ENCODE peak calls at places on chromosomes 4 and X, in five cellular contexts. R, P, B, O and U are unnamed samples.

GRCh38 chrX:97637289-97637688 is 753.6 kb downstream of the RPA4 start:
- DNase-seq in R (no peak), P (no peak), B (no peak), O (no peak), U (no peak)

GRCh38 chr4:186134254-186134653 is 29.8 kb downstream of the FAM149A start:
- DNase-seq in R (no peak), P (no peak), B (no peak), O (peak; percentile 29), U (peak; percentile 74)

GRCh38 chrX:71098302-71098701 is 2.7 kb downstream of the FOXO4 start:
- DNase-seq in R (peak; percentile 60), P (peak; percentile 61), B (peak; percentile 44), O (peak; percentile 56), U (peak; percentile 65)

GRCh38 chr4:38695844-38696243 is 31.8 kb downstream of the KLF3 start:
- DNase-seq in R (no peak), P (no peak), B (no peak), O (no peak), U (no peak)

GRCh38 chrX:129961180-129962083 is 21.0 kb upstream of the BCORL1 start:
- DNase-seq in R (peak; percentile 75), P (no peak), B (peak; percentile 63), O (peak; percentile 78), U (peak; percentile 85)

GRCh38 chr4:93710101-93710846 is 118.3 kb upstream of the ATOH1 start:
- DNase-seq in R (no peak), P (peak; percentile 18), B (peak; percentile 31), O (no peak), U (peak; percentile 6)

GRCh38 chrX:154074199-154074598 is 23.3 kb downstream of the MECP2 start:
- DNase-seq in R (no peak), P (no peak), B (no peak), O (no peak), U (no peak)

GRCh38 chrX:78574306-78574705 is 84.8 kb downstream of the RTL3 start:
- DNase-seq in R (no peak), P (no peak), B (no peak), O (no peak), U (no peak)

GRCh38 chr4:140004580-140005314 is 149.2 kb downstream of the MAML3 start:
- DNase-seq in R (peak; percentile 49), P (peak; percentile 39), B (no peak), O (peak; percentile 52), U (no peak)

GRCh38 chrX:63281465-63281864 is 69.7 kb downstream of the SPIN4 start:
- DNase-seq in R (no peak), P (no peak), B (no peak), O (no peak), U (no peak)

GRCh38 chrX:65837875-65838549 is 170.6 kb downstream of the MSN start:
- DNase-seq in R (no peak), P (no peak), B (no peak), O (no peak), U (no peak)

GRCh38 chr4:37967749-37968148 is 7.6 kb downstream of the PTTG2 start:
- DNase-seq in R (no peak), P (no peak), B (no peak), O (no peak), U (no peak)

GRCh38 chr4:87235020-87235671 is 14.7 kb upstream of the KLHL8 start:
- DNase-seq in R (no peak), P (no peak), B (no peak), O (no peak), U (no peak)

GRCh38 chrX:123422875-123423274 is 238.8 kb downstream of the GRIA3 start:
- DNase-seq in R (no peak), P (peak; percentile 3), B (no peak), O (peak; percentile 5), U (no peak)

GRCh38 chrX:64186974-64187761 is 18.3 kb downstream of the AMER1 start:
- DNase-seq in R (no peak), P (no peak), B (no peak), O (no peak), U (no peak)

GRCh38 chr4:178937130-178937529 is 1494.9 kb upstream of the AGA start:
- DNase-seq in R (no peak), P (no peak), B (no peak), O (no peak), U (no peak)

GRCh38 chr4:54879576-54879975 is 221.8 kb downstream of the KIT start:
- DNase-seq in R (no peak), P (no peak), B (no peak), O (no peak), U (no peak)

GRCh38 chrX:15812212-15812938 is 22.1 kb downstream of the ZRSR2 start:
- DNase-seq in R (no peak), P (no peak), B (no peak), O (no peak), U (no peak)

GRCh38 chr4:40183615-40184411 is 13.0 kb upstream of the RHOH start:
- DNase-seq in R (no peak), P (no peak), B (no peak), O (no peak), U (peak; percentile 61)

GRCh38 chrX:12824944-12825343 is 33.7 kb downstream of the PRPS2 start:
- DNase-seq in R (no peak), P (no peak), B (no peak), O (no peak), U (no peak)

GRCh38 chrX:13658602-13659001 is 5.7 kb downstream of the TCEANC start:
- DNase-seq in R (no peak), P (no peak), B (no peak), O (no peak), U (peak; percentile 38)

GRCh38 chr4:144579411-144580020 is 66.4 kb upstream of the HHIP start:
- DNase-seq in R (no peak), P (no peak), B (no peak), O (no peak), U (no peak)

GRCh38 chr4:82984459-82984858 is 26.2 kb downstream of the LIN54 start:
- DNase-seq in R (no peak), P (no peak), B (no peak), O (no peak), U (no peak)

GRCh38 chrX:119427795-119428185 is 28.7 kb downstream of the SLC25A43 start:
- DNase-seq in R (no peak), P (no peak), B (no peak), O (no peak), U (no peak)

GRCh38 chr4:41635441-41635840 is 97.5 kb downstream of the LIMCH1 start:
- DNase-seq in R (no peak), P (no peak), B (no peak), O (no peak), U (no peak)

GRCh38 chr4:41638806-41639205 is 100.8 kb downstream of the LIMCH1 start:
- DNase-seq in R (no peak), P (no peak), B (no peak), O (no peak), U (no peak)

GRCh38 chr4:41638203-41638602 is 100.2 kb downstream of the LIMCH1 start:
- DNase-seq in R (no peak), P (no peak), B (no peak), O (no peak), U (no peak)

GRCh38 chr4:41640905-41641304 is 102.9 kb downstream of the LIMCH1 start:
- DNase-seq in R (no peak), P (no peak), B (no peak), O (no peak), U (no peak)

GRCh38 chr4:41639291-41639690 is 101.3 kb downstream of the LIMCH1 start:
- DNase-seq in R (no peak), P (no peak), B (no peak), O (no peak), U (no peak)
- TF ChIP-seq CTCF in R (no peak), P (no peak), B (no peak), O (no peak), U (no peak)

DNA sequence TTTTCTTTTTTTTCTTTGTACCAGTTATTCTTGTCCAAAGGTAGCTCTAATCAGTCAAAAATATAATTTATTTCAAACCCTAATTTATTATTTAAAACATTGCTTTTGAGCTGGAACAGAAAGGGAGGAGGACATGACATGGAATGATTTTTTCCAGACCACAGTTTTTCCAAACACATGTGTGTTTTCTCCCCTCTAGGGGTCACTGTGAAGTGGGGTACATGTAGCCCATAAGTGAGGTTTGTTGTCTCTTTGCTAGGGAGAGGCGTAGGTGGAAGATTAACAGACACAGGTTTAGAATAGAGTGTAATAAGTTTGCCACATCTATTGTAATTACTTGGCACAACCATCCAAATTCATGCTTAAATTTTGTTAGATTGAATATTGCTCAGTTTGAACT is 83.0 kb downstream of the TNIP2 start:
- DNase-seq in R (no peak), P (no peak), B (no peak), O (no peak), U (no peak)
- TF ChIP-seq CTCF in R (no peak), P (peak; percentile 18), B (no peak), O (no peak), U (no peak)

DNA sequence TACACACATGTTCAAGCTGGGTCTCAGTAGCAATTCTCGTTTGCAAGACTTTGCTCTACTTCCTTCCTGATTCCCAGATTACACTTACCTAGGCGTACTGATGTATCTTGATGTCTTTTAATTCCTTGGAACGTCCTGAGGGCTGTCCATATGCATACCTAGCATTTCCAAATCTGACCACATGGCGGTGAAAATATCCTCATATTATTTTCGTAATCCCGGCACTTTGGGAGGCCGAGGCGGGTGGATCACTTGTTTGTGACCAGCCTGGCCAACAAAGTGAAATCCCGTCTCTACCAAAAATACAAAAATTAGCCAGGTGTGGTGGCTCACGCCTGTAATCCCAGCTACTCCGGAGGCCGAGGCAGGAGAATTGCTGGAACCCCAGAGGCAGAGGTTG is 1786.3 kb upstream of the TENM3 start:
- DNase-seq in R (no peak), P (no peak), B (no peak), O (no peak), U (no peak)
- TF ChIP-seq CTCF in R (no peak), P (peak; percentile 56), B (no peak), O (no peak), U (no peak)

GRCh38 chr4:149897784-149898183 is 82.1 kb upstream of the IQCM start:
- DNase-seq in R (no peak), P (no peak), B (no peak), O (no peak), U (no peak)
- TF ChIP-seq CTCF in R (no peak), P (no peak), B (no peak), O (peak; percentile 49), U (no peak)

DNA sequence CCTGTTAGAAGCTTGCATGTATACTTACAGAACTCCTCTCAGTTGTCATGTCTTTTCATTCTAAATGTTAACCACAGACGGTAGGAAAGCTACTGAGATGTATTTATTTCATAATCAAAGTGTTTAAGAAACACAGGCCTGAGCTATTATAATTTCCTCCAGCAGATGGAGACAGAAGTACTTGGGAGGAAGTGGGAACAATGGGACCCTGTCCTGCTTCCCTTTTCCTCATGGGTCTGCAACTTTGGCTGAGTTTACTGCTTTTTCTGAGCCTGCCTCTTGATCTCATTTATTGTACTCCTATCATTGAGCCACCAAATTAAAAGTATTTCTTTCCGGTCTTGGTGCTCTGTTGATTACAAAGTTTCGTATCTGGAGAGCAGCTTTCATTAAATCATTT is 67.7 kb upstream of the SPANXN2 start:
- DNase-seq in R (no peak), P (no peak), B (no peak), O (no peak), U (no peak)
- TF ChIP-seq CTCF in R (no peak), P (no peak), B (no peak), O (peak; percentile 22), U (peak; percentile 17)